ENCODE peak calls at places on chromosome 21, in four cellular contexts. One of them, this sample, is unnamed. For H3K4me1, the result is how much of the 10 kb centered on the place peaks cover.

GRCh38 chr21:15282666-15283065 is 217.9 kb upstream of the NRIP1 start:
- DNase-seq in DND-41: no peak
- DNase-seq in ascending aorta: no peak
- DNase-seq in neural progenitor cell: no peak
- DNase-seq in this sample: no peak

GRCh38 chr21:15935530-15935929 is 205.7 kb downstream of the USP25 start:
- DNase-seq in DND-41: no peak
- DNase-seq in ascending aorta: no peak
- DNase-seq in neural progenitor cell: no peak
- DNase-seq in this sample: no peak

GRCh38 chr21:16514316-16514715 is 784.5 kb downstream of the USP25 start:
- DNase-seq in DND-41: no peak
- DNase-seq in ascending aorta: no peak
- DNase-seq in neural progenitor cell: no peak
- DNase-seq in this sample: no peak

GRCh38 chr21:42199488-42200463 is 19.2 kb upstream of the ABCG1 start:
- DNase-seq in DND-41: no peak
- DNase-seq in ascending aorta: no peak
- DNase-seq in neural progenitor cell: no peak
- DNase-seq in this sample: no peak

GRCh38 chr21:17402885-17403477 is 109.9 kb upstream of the CXADR start:
- DNase-seq in DND-41: no peak
- DNase-seq in ascending aorta: no peak
- DNase-seq in neural progenitor cell: no peak
- DNase-seq in this sample: no peak

GRCh38 chr21:21712761-21713558 is 714.8 kb downstream of the NCAM2 start:
- DNase-seq in DND-41: no peak
- DNase-seq in ascending aorta: no peak
- DNase-seq in neural progenitor cell: no peak
- DNase-seq in this sample: no peak

GRCh38 chr21:29376556-29376955 is 77.8 kb downstream of the BACH1 start:
- DNase-seq in DND-41: peak
- DNase-seq in ascending aorta: no peak
- DNase-seq in neural progenitor cell: peak
- DNase-seq in this sample: peak

GRCh38 chr21:42313501-42313969 is 1.7 kb downstream of the TFF3 start:
- DNase-seq in DND-41: no peak
- DNase-seq in ascending aorta: peak
- DNase-seq in neural progenitor cell: peak
- DNase-seq in this sample: no peak

GRCh38 chr21:42559326-42559725 is 45.7 kb downstream of the SLC37A1 start:
- DNase-seq in DND-41: no peak
- DNase-seq in ascending aorta: peak
- DNase-seq in neural progenitor cell: no peak
- DNase-seq in this sample: no peak

GRCh38 chr21:28884481-28884880 is 108.2 kb downstream of the LTN1 start:
- DNase-seq in DND-41: no peak
- DNase-seq in ascending aorta: no peak
- DNase-seq in neural progenitor cell: no peak
- DNase-seq in this sample: no peak

GRCh38 chr21:15508554-15508953 is 221.2 kb upstream of the USP25 start:
- DNase-seq in DND-41: no peak
- DNase-seq in ascending aorta: no peak
- DNase-seq in neural progenitor cell: no peak
- DNase-seq in this sample: no peak

GRCh38 chr21:10418649-10419048 is 102.7 kb upstream of the TPTE start:
- DNase-seq in DND-41: no peak
- DNase-seq in ascending aorta: no peak
- DNase-seq in neural progenitor cell: no peak
- DNase-seq in this sample: no peak

GRCh38 chr21:39007532-39007931 is 175.7 kb downstream of the PSMG1 start:
- DNase-seq in DND-41: no peak
- DNase-seq in ascending aorta: no peak
- DNase-seq in neural progenitor cell: no peak
- DNase-seq in this sample: no peak

GRCh38 chr21:16578912-16579311 is 849.1 kb downstream of the USP25 start:
- DNase-seq in DND-41: no peak
- DNase-seq in ascending aorta: no peak
- DNase-seq in neural progenitor cell: no peak
- DNase-seq in this sample: no peak

GRCh38 chr21:37153193-37153934 is 80.3 kb downstream of the TTC3 start:
- DNase-seq in DND-41: no peak
- DNase-seq in ascending aorta: no peak
- DNase-seq in neural progenitor cell: no peak
- DNase-seq in this sample: no peak

GRCh38 chr21:28283652-28284490 is 708.8 kb downstream of the LTN1 start:
- DNase-seq in DND-41: no peak
- DNase-seq in ascending aorta: no peak
- DNase-seq in neural progenitor cell: no peak
- DNase-seq in this sample: no peak

GRCh38 chr21:15422761-15423160 is 307.0 kb upstream of the USP25 start:
- DNase-seq in DND-41: no peak
- DNase-seq in ascending aorta: no peak
- DNase-seq in neural progenitor cell: no peak
- DNase-seq in this sample: no peak

GRCh38 chr21:40049031-40049958 is 182.1 kb downstream of the PCP4 start:
- DNase-seq in DND-41: no peak
- DNase-seq in ascending aorta: peak
- DNase-seq in neural progenitor cell: no peak
- DNase-seq in this sample: no peak
- H3K27ac ChIP-seq in DND-41: no peak
- H3K27ac ChIP-seq in ascending aorta: peak
- H3K27ac ChIP-seq in neural progenitor cell: no peak
- H3K27ac ChIP-seq in this sample: no peak

DNA sequence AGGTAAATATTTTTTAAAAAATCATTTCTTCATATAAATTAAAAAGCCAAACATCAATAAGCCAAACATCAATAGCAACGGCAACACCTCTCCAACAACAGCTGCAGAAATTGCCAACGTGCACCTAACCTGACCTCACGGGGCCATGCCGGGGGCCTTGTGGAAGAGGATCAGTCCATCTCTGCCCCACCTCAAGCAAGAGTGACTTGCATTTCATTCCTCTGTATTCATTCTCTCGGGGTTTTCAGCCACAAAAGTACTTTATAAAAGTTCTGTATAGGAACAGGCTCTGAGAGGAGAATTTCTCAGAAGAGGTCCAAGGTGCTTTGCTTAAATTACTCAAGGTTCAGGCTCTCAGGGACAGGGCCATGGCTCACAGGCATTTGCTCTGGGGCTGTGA is 100.9 kb downstream of the RUNX1 start:
- DNase-seq in DND-41: no peak
- DNase-seq in ascending aorta: no peak
- DNase-seq in neural progenitor cell: no peak
- DNase-seq in this sample: no peak
- H3K4me1 ChIP-seq in DND-41: under half
- H3K4me1 ChIP-seq in ascending aorta: under half
- H3K4me1 ChIP-seq in neural progenitor cell: under half
- H3K4me1 ChIP-seq in this sample: under half

GRCh38 chr21:31186916-31187315 is 148.6 kb upstream of the KRTAP19-8 start:
- DNase-seq in DND-41: no peak
- DNase-seq in ascending aorta: no peak
- DNase-seq in neural progenitor cell: no peak
- DNase-seq in this sample: peak
- H3K27ac ChIP-seq in DND-41: no peak
- H3K27ac ChIP-seq in ascending aorta: no peak
- H3K27ac ChIP-seq in neural progenitor cell: no peak
- H3K27ac ChIP-seq in this sample: peak

DNA sequence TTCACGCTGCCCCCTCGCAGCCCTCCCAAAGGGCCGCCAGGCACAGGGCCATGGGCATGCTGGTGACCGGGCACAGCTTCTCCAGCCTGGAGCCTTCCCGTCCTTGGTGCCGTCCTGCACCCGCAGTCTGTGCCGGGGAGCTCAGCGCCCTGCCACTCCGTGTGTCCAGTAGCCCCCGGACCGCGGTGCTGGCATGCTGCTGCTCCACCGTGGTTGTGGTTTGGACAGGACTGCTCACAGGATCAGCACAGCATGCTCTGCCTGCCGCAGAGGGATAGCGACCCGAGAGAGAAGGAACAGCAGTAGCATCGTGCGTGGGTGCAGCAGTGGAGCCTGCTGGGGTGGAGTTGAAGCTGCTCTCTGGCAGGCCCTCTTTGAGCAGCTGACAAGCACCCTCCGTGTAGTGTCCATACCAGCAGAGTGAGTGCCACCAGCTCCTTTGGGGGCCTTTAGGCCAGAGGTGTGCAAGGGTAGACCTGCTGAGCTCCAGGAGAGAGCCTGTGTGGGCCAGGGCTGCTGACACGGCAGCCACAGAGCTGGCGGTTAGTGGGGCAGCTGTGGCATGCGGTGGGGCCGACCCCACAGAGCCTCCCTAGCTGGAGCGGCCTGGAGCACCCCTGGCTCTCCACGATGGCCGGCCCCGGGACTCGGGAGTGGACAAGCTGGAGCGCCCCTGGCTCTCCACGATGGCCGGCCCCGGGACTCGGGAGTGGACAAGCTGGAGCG is 6.4 kb upstream of the PCBP3 start:
- DNase-seq in DND-41: no peak
- DNase-seq in ascending aorta: no peak
- DNase-seq in neural progenitor cell: no peak
- DNase-seq in this sample: no peak
- H3K4me1 ChIP-seq in DND-41: under half
- H3K4me1 ChIP-seq in ascending aorta: under half
- H3K4me1 ChIP-seq in neural progenitor cell: under half
- H3K4me1 ChIP-seq in this sample: under half